ENCODE peak calls at places on chromosomes 2 and 18, in five cellular contexts. E, Q, R, A and T are unnamed samples.

GRCh38 chr2:216001201-216001600 is 12.2 kb downstream of the MREG start:
- DNase-seq in E (no peak), R (no peak), A (no peak), Q (no peak), T (no peak)

GRCh38 chr2:106108351-106108750 is 85.8 kb downstream of the UXS1 start:
- DNase-seq in Q (no peak), A (peak), R (no peak), E (no peak), T (no peak)

GRCh38 chr2:181465686-181466375 is 8.6 kb downstream of the ITGA4 start:
- DNase-seq in R (no peak), E (peak), Q (no peak), A (peak), T (no peak)

GRCh38 chr2:119712571-119712970 is 33.6 kb downstream of the TMEM177 start:
- DNase-seq in R (no peak), Q (no peak), E (no peak), A (no peak), T (no peak)

GRCh38 chr2:180101846-180102245 is 94.7 kb upstream of the CWC22 start:
- DNase-seq in E (no peak), A (no peak), Q (no peak), R (no peak), T (no peak)

GRCh38 chr2:62055724-62056336 is 140.1 kb upstream of the B3GNT2 start:
- DNase-seq in Q (no peak), E (no peak), R (no peak), A (no peak), T (no peak)

GRCh38 chr2:113940891-113941290 is 51.0 kb downstream of the ACTR3 start:
- DNase-seq in Q (no peak), E (no peak), R (no peak), A (no peak), T (no peak)

GRCh38 chr18:74023220-74023619 is 124.4 kb downstream of the FBXO15 start:
- DNase-seq in E (no peak), R (no peak), Q (no peak), A (no peak), T (no peak)

GRCh38 chr2:38720613-38721241 is 30.4 kb downstream of the SRSF7 start:
- DNase-seq in Q (no peak), R (no peak), E (peak), A (peak), T (no peak)

GRCh38 chr2:1041012-1041805 is 90.6 kb downstream of the SNTG2 start:
- DNase-seq in E (no peak), A (no peak), Q (no peak), R (no peak), T (no peak)

GRCh38 chr2:228377533-228377932 is 196.0 kb upstream of the SPHKAP start:
- DNase-seq in Q (no peak), E (no peak), A (no peak), R (no peak), T (no peak)

GRCh38 chr18:50695431-50696176 is 124.2 kb downstream of the MRO start:
- DNase-seq in E (no peak), Q (no peak), R (no peak), A (no peak), T (no peak)

GRCh38 chr2:114068438-114068837 is 178.5 kb downstream of the ACTR3 start:
- DNase-seq in Q (no peak), A (peak), E (no peak), R (no peak), T (no peak)

GRCh38 chr18:74252032-74252380 is 39.8 kb downstream of the CYB5A start:
- DNase-seq in Q (no peak), E (no peak), A (peak), R (no peak), T (no peak)

GRCh38 chr2:68463287-68463877 is 3.7 kb downstream of the FBXO48 start:
- DNase-seq in Q (peak), R (no peak), E (no peak), A (peak), T (peak)

GRCh38 chr18:78199002-78199401 is 780.6 kb upstream of the SALL3 start:
- DNase-seq in E (no peak), Q (no peak), A (no peak), R (no peak), T (no peak)

GRCh38 chr2:95514728-95515127 is 30.2 kb upstream of the TRIM43B start:
- DNase-seq in R (no peak), A (no peak), Q (no peak), E (no peak), T (no peak)
- TF ChIP-seq CTCF in R (no peak), A (no peak), Q (no peak), E (no peak), T (no peak)

GRCh38 chr2:31675485-31675901 is 94.8 kb upstream of the SRD5A2 start:
- DNase-seq in Q (no peak), A (no peak), E (no peak), R (no peak), T (no peak)

GRCh38 chr2:31674446-31674845 is 93.7 kb upstream of the SRD5A2 start:
- DNase-seq in Q (no peak), E (no peak), R (no peak), A (no peak), T (no peak)
- TF ChIP-seq CTCF in Q (no peak), E (no peak), R (no peak), A (no peak), T (no peak)

GRCh38 chr2:227141301-227141700 is 22.7 kb downstream of the COL4A4 start:
- DNase-seq in A (no peak), R (no peak), Q (no peak), E (no peak), T (no peak)

GRCh38 chr2:227147023-227147422 is 17.0 kb downstream of the COL4A4 start:
- DNase-seq in R (no peak), A (peak), E (no peak), Q (no peak), T (no peak)

GRCh38 chr2:227148106-227148505 is 15.9 kb downstream of the COL4A4 start:
- DNase-seq in R (no peak), Q (no peak), A (no peak), E (no peak), T (no peak)

GRCh38 chr2:227146456-227146855 is 17.5 kb downstream of the COL4A4 start:
- DNase-seq in E (no peak), R (no peak), Q (no peak), A (peak), T (no peak)

GRCh38 chr2:227143895-227144294 is 20.1 kb downstream of the COL4A4 start:
- DNase-seq in E (no peak), R (no peak), A (no peak), Q (no peak), T (no peak)
- TF ChIP-seq CTCF in E (no peak), R (no peak), A (no peak), Q (no peak), T (no peak)

DNA sequence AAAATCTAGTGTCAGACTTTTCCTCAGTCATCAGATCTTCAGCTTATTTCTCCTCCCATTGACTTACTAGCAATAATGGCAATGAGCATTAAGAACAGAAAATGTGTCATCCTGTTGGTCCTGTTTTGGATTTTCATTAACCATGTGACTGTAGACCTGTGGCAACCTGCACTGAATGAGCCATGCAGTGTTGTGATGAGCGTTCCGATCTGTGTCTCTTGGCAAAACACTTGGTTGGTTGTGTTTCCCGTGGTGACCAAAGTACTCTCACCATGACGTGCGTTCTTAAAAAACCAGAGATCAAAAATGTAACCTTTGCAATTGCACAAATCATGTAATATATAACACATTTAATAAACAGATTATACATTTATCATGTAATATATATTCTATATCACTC is 138.6 kb downstream of the MAP3K20 start:
- DNase-seq in Q (no peak), A (no peak), E (no peak), R (no peak), T (no peak)
- TF ChIP-seq CTCF in Q (no peak), A (no peak), E (no peak), R (no peak), T (no peak)

DNA sequence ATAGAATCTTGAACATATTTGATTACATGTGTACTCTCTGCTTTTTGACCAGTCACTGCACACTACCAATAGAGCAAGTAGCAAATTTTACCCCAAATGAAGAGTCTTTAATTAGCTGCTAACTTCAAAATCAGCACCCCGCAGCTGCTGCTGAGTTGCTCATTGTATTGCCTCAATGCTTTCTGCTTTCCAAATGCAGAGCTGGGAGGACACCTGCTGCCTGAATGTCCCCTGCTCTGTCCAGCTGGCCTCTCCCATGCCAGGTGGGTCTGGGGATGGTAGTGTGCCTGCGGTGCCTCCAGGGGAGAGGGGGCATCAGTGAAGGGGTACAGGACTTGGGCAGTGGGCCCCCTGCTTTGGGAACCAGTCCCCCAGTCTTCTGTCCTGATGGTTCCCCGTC is 184.8 kb downstream of the PRKCE start:
- DNase-seq in E (no peak), A (no peak), R (no peak), Q (no peak), T (no peak)
- TF ChIP-seq CTCF in E (no peak), A (no peak), R (no peak), Q (no peak), T (peak)

GRCh38 chr2:239826376-239826775 is 198.8 kb downstream of the NDUFA10 start:
- DNase-seq in R (no peak), E (no peak), Q (no peak), A (no peak), T (no peak)

GRCh38 chr2:239826786-239827510 is 198.2 kb downstream of the NDUFA10 start:
- DNase-seq in Q (no peak), E (no peak), A (no peak), R (peak), T (no peak)

GRCh38 chr2:239825705-239825979 is 199.5 kb downstream of the NDUFA10 start:
- DNase-seq in E (no peak), R (no peak), Q (no peak), A (no peak), T (no peak)

GRCh38 chr2:239824051-239824694 is 201.0 kb downstream of the NDUFA10 start:
- DNase-seq in E (no peak), Q (peak), R (peak), A (peak), T (no peak)

DNA sequence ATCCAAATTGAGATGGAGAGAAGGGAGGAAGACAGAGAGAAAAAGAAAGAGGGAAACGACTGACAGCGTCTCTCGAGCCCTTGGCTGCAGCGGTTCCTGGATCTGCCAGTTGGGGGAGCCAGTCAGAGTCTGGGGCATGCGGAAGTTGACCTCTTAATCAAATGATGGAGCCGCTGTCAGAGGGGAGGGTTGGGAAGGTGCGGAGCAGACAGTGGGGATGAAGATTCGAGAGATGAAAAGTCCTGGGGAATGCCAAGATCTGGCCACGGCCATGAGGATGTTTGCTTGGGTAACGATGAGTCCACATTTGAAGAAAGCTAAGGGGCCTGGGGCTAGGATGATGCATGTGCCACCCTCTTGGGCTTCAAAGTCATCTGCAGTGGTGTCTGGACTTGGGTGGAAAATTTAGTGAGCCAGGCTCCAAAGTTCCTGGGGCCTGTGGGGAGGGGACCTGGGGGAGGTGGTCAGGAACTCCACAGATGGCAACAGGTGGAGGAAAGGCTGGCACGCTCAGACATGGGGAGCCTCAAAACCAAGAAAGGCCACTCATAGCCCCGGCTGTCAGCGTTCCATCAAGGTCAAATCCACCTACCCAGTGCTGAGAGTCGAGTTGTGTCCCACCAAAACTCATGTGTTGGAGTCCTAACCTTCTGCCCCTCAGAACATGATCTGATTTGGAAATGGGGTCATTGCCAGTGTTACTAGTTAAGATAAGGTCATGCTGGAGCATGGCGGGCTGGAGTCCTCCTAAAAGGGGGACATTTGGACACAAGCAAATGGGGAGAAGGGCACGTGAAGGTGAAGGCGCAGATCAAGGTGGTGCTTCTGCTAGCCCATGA is 200.1 kb downstream of the NDUFA10 start:
- DNase-seq in E (no peak), R (peak), Q (no peak), A (no peak), T (no peak)
- TF ChIP-seq CTCF in E (no peak), R (no peak), Q (no peak), A (no peak), T (no peak)